ENCODE peak calls at places on chromosomes 2 and 18, in four cellular contexts. One of them, this sample, is unnamed.

GRCh38 chr18:41378628-41379027 is 576.4 kb upstream of the PIK3C3 start:
- DNase-seq in HepG2: no peak
- DNase-seq in A549: peak
- DNase-seq in WTC11: no peak
- DNase-seq in this sample: no peak

GRCh38 chr2:169072163-169072925 is 3.0 kb downstream of the DHRS9 start:
- DNase-seq in HepG2: no peak
- DNase-seq in A549: no peak
- DNase-seq in WTC11: no peak
- DNase-seq in this sample: no peak

GRCh38 chr2:29940706-29941105 is 19.3 kb upstream of the ALK start:
- DNase-seq in HepG2: no peak
- DNase-seq in A549: no peak
- DNase-seq in WTC11: no peak
- DNase-seq in this sample: no peak

GRCh38 chr2:150011336-150011735 is 423.8 kb upstream of the MMADHC start:
- DNase-seq in HepG2: no peak
- DNase-seq in A549: no peak
- DNase-seq in WTC11: no peak
- DNase-seq in this sample: no peak

GRCh38 chr18:45050712-45051639 is 370.3 kb downstream of the SETBP1 start:
- DNase-seq in HepG2: no peak
- DNase-seq in A549: peak
- DNase-seq in WTC11: no peak
- DNase-seq in this sample: no peak

GRCh38 chr18:65938592-65939372 is 188.0 kb downstream of the CDH7 start:
- DNase-seq in HepG2: peak
- DNase-seq in A549: peak
- DNase-seq in WTC11: peak
- DNase-seq in this sample: peak

GRCh38 chr2:8510519-8510918 is 171.3 kb upstream of the ID2 start:
- DNase-seq in HepG2: no peak
- DNase-seq in A549: no peak
- DNase-seq in WTC11: no peak
- DNase-seq in this sample: no peak

GRCh38 chr2:65277118-65277517 is 49.5 kb downstream of the ACTR2 start:
- DNase-seq in HepG2: no peak
- DNase-seq in A549: no peak
- DNase-seq in WTC11: no peak
- DNase-seq in this sample: no peak

GRCh38 chr18:28176933-28177827 is at the start of gene CDH2:
- DNase-seq in HepG2: peak
- DNase-seq in A549: peak
- DNase-seq in WTC11: peak
- DNase-seq in this sample: no peak

GRCh38 chr2:155633060-155633839 is 699.3 kb downstream of the NR4A2 start:
- DNase-seq in HepG2: no peak
- DNase-seq in A549: no peak
- DNase-seq in WTC11: no peak
- DNase-seq in this sample: no peak
- TF ChIP-seq NR3C1 in HepG2: no peak
- TF ChIP-seq NR3C1 in A549: no peak
- TF ChIP-seq NR3C1 in WTC11: no peak
- TF ChIP-seq NR3C1 in this sample: no peak

DNA sequence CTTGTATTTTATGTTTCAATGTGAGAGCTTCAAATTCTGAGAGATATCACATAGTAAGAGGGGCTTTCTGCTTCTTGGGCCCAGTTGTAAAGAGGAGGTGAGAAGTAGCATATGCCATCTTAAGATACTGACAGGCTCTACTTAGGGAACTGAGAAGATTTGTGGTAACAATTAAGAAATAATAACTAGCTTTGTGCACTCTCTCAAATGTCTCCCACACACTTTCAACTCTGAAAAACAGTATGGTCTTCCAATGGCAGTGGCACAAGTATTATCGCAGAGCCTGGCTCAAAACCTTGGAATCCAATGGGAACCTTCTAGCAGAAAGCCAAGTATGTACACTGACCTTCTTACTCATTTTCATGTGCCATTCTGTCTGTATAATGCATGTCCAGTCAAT is 80.3 kb upstream of the FAM237A start:
- DNase-seq in HepG2: no peak
- DNase-seq in A549: no peak
- DNase-seq in WTC11: no peak
- DNase-seq in this sample: no peak
- TF ChIP-seq NR3C1 in HepG2: no peak
- TF ChIP-seq NR3C1 in A549: no peak
- TF ChIP-seq NR3C1 in WTC11: no peak
- TF ChIP-seq NR3C1 in this sample: no peak

DNA sequence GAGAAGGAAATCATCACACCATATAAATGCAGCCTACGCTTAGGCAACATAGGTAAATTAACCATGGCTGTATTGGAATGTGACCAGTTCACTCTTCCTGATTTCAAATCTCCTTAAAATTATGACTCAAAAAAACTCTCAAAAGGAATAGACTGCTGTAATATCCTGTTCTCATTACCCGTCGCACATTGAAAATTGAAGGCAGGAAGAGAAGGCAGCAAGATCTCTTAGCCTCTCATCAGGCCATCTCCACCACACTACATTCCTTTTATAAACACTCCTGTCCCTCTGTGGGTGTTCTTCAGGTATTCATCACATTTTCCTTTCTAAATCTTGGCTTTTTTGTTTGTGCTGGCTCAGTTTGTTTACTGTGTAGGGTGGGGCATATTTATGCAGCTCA is 83.2 kb downstream of the PPP1R1C start:
- DNase-seq in HepG2: no peak
- DNase-seq in A549: peak
- DNase-seq in WTC11: no peak
- DNase-seq in this sample: no peak
- TF ChIP-seq NR3C1 in HepG2: no peak
- TF ChIP-seq NR3C1 in A549: no peak
- TF ChIP-seq NR3C1 in WTC11: no peak
- TF ChIP-seq NR3C1 in this sample: no peak

DNA sequence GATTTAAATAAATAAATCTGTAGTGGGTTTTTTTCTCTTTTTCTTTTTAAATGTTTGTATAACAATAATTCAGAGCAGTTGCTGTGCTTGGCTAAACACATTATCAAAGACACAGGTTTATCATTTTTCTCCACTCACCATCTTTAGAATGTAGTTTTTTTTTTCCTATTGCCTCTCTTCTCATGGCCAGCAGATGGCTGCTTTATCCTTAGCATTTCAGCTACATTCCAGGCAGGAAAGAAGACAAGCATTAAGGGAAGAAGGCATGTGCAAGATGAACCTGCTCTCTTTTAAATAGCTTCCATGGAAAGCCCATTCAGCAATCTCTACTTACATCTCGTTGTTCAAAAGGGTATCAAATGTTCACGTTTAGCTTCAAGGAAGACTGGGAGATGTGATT is 42.6 kb downstream of the ARHGAP15 start:
- DNase-seq in HepG2: no peak
- DNase-seq in A549: peak
- DNase-seq in WTC11: no peak
- DNase-seq in this sample: no peak
- TF ChIP-seq NR3C1 in HepG2: no peak
- TF ChIP-seq NR3C1 in A549: no peak
- TF ChIP-seq NR3C1 in WTC11: no peak
- TF ChIP-seq NR3C1 in this sample: no peak

GRCh38 chr2:233865838-233866237 is 2.3 kb downstream of the MSL3B start:
- DNase-seq in HepG2: peak
- DNase-seq in A549: no peak
- DNase-seq in WTC11: peak
- DNase-seq in this sample: no peak

GRCh38 chr2:233866479-233866878 is 1.7 kb downstream of the MSL3B start:
- DNase-seq in HepG2: no peak
- DNase-seq in A549: no peak
- DNase-seq in WTC11: no peak
- DNase-seq in this sample: no peak

GRCh38 chr2:233871432-233871831 is 3.2 kb upstream of the MSL3B start:
- DNase-seq in HepG2: no peak
- DNase-seq in A549: no peak
- DNase-seq in WTC11: no peak
- DNase-seq in this sample: no peak

GRCh38 chr2:233862261-233862768 is 5.9 kb downstream of the MSL3B start:
- DNase-seq in HepG2: no peak
- DNase-seq in A549: no peak
- DNase-seq in WTC11: no peak
- DNase-seq in this sample: no peak

GRCh38 chr2:233867993-233868532 is at the start of gene MSL3B:
- DNase-seq in HepG2: no peak
- DNase-seq in A549: peak
- DNase-seq in WTC11: peak
- DNase-seq in this sample: peak
- TF ChIP-seq NR3C1 in HepG2: no peak
- TF ChIP-seq NR3C1 in A549: no peak
- TF ChIP-seq NR3C1 in WTC11: no peak
- TF ChIP-seq NR3C1 in this sample: no peak

GRCh38 chr18:51639541-51639940 is 442.1 kb upstream of the MEX3C start:
- DNase-seq in HepG2: no peak
- DNase-seq in A549: no peak
- DNase-seq in WTC11: no peak
- DNase-seq in this sample: no peak
- TF ChIP-seq NR3C1 in HepG2: no peak
- TF ChIP-seq NR3C1 in A549: no peak
- TF ChIP-seq NR3C1 in WTC11: no peak
- TF ChIP-seq NR3C1 in this sample: no peak